ENCODE peak calls at places on chromosome X, in nine cellular contexts. H is psoas muscle, P is GM23248, D is adrenal gland, F is A549, R is breast epithelium, C is ovary, X is right atrium auricular region, U is PC-3. L is an unnamed sample.
A peak's percentile ranks its signal among the peaks of the same experiment; 100 is the strongest.

GRCh38 chrX:150450519-150451177 is 87.5 kb downstream of the MAMLD1 start:
- DNase-seq in F (no peak), D (no peak), H (no peak), X (peak; percentile 32), C (no peak), U (no peak), R (no peak), P (no peak), L (no peak)

GRCh38 chrX:2320580-2321327 is 180.0 kb downstream of the DHRSX start:
- DNase-seq in U (no peak), P (peak; percentile 58), F (peak; percentile 91), H (peak; percentile 75), D (peak; percentile 70), X (peak; percentile 64), C (no peak), R (peak; percentile 21), L (no peak)

GRCh38 chrX:153644356-153645125 is 2.5 kb upstream of the DUSP9 start:
- DNase-seq in D (no peak), X (no peak), H (peak; percentile 34), C (peak; percentile 15), R (no peak), P (no peak), U (no peak), F (peak; percentile 59), L (no peak)

GRCh38 chrX:55754861-55755294 is 37.3 kb downstream of the RRAGB start:
- DNase-seq in H (no peak), D (no peak), U (no peak), C (no peak), R (no peak), X (no peak), P (no peak), F (no peak), L (no peak)

GRCh38 chrX:40278340-40279090 is 180.8 kb upstream of the BCOR start:
- DNase-seq in H (no peak), F (peak; percentile 14), R (no peak), U (no peak), P (no peak), D (no peak), X (no peak), C (no peak), L (no peak)

GRCh38 chrX:19990225-19990518 is 689 bp downstream of the BCLAF3 start:
- DNase-seq in P (peak; percentile 35), R (no peak), U (peak; percentile 2), C (no peak), D (no peak), H (no peak), X (no peak), F (no peak), L (no peak)

GRCh38 chrX:131802836-131803626 is 220.1 kb upstream of the STK26 start:
- DNase-seq in D (peak; percentile 85), H (peak; percentile 72), C (peak; percentile 80), P (no peak), F (peak; percentile 69), X (no peak), U (peak; percentile 63), R (peak; percentile 80), L (no peak)

GRCh38 chrX:138748480-138748879 is 37.0 kb upstream of the FGF13 start:
- DNase-seq in C (no peak), F (peak; percentile 3), H (no peak), X (no peak), R (no peak), D (no peak), P (peak; percentile 39), U (peak; percentile 50), L (peak; percentile 26)

GRCh38 chrX:42948723-42949122 is 170.8 kb upstream of the PPP1R2C start:
- DNase-seq in H (no peak), R (no peak), X (no peak), D (no peak), C (no peak), F (no peak), U (no peak), P (no peak), L (no peak)

GRCh38 chrX:38654302-38654701 is 93.0 kb downstream of the TSPAN7 start:
- DNase-seq in H (no peak), C (no peak), D (peak; percentile 35), F (peak; percentile 21), X (no peak), R (no peak), P (peak; percentile 41), U (peak; percentile 58), L (peak; percentile 25)

GRCh38 chrX:39605183-39605582 is 492.6 kb downstream of the BCOR start:
- DNase-seq in R (no peak), F (no peak), H (no peak), U (no peak), P (peak; percentile 7), D (no peak), C (no peak), X (no peak), L (no peak)

GRCh38 chrX:50204364-50204899 is at the start of gene CCNB3:
- DNase-seq in R (peak; percentile 33), X (peak; percentile 75), U (peak; percentile 67), D (peak; percentile 80), P (peak; percentile 74), F (peak; percentile 84), H (peak; percentile 79), C (peak; percentile 63), L (peak; percentile 87)

GRCh38 chrX:23434356-23434884 is 99.8 kb downstream of the PTCHD1 start:
- DNase-seq in P (peak; percentile 83), F (no peak), R (peak; percentile 89), U (peak; percentile 48), C (peak; percentile 42), H (peak; percentile 89), X (peak; percentile 82), D (peak; percentile 37), L (no peak)

GRCh38 chrX:125620715-125621587 is 301.3 kb downstream of the TEX13C start:
- DNase-seq in C (no peak), D (no peak), H (no peak), F (no peak), X (no peak), P (no peak), R (no peak), U (no peak), L (no peak)

GRCh38 chrX:107465932-107466620 is 16.6 kb downstream of the FRMPD3 start:
- DNase-seq in X (no peak), H (no peak), C (no peak), P (no peak), R (no peak), F (no peak), U (no peak), D (no peak), L (no peak)

GRCh38 chrX:145405012-145405411 is 157.7 kb downstream of the SPANXN1 start:
- DNase-seq in F (peak; percentile 24), U (peak; percentile 62), X (no peak), H (no peak), C (no peak), P (peak; percentile 21), D (peak; percentile 29), R (no peak), L (peak; percentile 66)

GRCh38 chrX:111445485-111445884 is 33.5 kb upstream of the DCX start:
- DNase-seq in C (no peak), H (no peak), X (no peak), P (peak; percentile 48), F (peak; percentile 39), R (no peak), U (peak; percentile 62), D (no peak), L (peak; percentile 76)

GRCh38 chrX:9515464-9515863 is 50.6 kb downstream of the TBL1X start:
- DNase-seq in X (no peak), P (no peak), U (no peak), D (peak; percentile 22), F (no peak), R (no peak), C (no peak), H (no peak), L (no peak)

GRCh38 chrX:83535417-83536244 is 27.5 kb downstream of the POU3F4 start:
- DNase-seq in H (no peak), P (no peak), U (no peak), D (no peak), F (no peak), X (no peak), R (no peak), C (no peak), L (no peak)

GRCh38 chrX:21412029-21412428 is 37.8 kb downstream of the CNKSR2 start:
- DNase-seq in C (no peak), P (peak; percentile 10), F (peak; percentile 58), R (no peak), D (no peak), X (no peak), U (peak; percentile 28), H (no peak), L (no peak)

GRCh38 chrX:10618911-10619310 is 1.5 kb downstream of the MID1 start:
- DNase-seq in P (peak; percentile 43), X (no peak), U (peak; percentile 30), C (no peak), F (no peak), D (no peak), R (no peak), H (no peak), L (no peak)
- H3K4me1 ChIP-seq in P (peaks cover 27% of the 10 kb centered on the region), X (no peaks in the 10 kb centered on the region), U (peaks cover 46% of the 10 kb centered on the region), C (peaks cover 3% of the 10 kb centered on the region), F (peaks cover 37% of the 10 kb centered on the region), D (no peaks in the 10 kb centered on the region), R (no peaks in the 10 kb centered on the region), H (no peaks in the 10 kb centered on the region), L (peaks cover 36% of the 10 kb centered on the region)

DNA sequence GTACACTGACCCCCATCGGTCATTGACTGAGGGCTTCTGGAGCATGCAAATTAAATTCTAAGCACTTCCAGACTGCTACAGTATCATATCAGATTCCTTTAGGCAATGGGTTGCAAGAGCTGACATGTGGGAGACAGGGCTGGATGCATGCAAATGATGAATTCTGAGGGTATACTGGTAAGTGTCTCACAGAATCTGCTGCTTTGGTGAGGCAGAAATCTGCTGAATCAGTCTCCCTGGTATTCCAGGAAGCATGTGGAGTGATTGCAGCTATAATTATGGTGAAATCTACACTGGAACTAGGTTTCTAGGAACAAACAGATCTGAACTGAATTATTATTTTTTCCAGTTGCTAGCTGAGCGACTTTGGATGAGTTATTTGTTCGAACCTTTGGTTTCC is 684.8 kb upstream of the MAGEB2 start:
- DNase-seq in X (no peak), D (no peak), P (peak; percentile 27), C (no peak), R (no peak), U (no peak), F (peak; percentile 10), H (no peak), L (no peak)
- H3K4me3 ChIP-seq in X (no peak overlapping the region), D (no peak overlapping the region), P (no peak overlapping the region), C (no peak overlapping the region), R (no peak overlapping the region), U (no peak overlapping the region), F (no peak overlapping the region), H (no peak overlapping the region), L (no peak overlapping the region)

DNA sequence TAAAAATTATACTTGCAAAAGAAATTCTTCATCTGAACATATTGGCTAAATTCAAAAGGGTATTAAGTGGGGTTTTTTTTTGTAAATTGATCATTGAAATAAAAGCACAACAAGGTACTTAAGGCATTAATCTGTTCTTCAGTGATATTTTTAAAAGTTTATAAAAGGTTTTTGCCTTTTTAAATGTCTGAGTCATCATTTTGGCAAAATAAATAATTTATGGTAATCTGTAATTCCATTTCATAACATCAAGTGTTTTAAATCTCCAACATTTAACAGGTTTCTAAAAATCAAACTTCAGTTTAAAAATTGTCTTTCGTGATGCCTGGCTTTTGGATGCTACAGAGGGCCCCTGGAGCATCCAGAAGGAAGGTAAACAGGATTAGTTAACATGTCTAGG is 27.4 kb downstream of the NLRP2B start:
- DNase-seq in H (no peak), D (no peak), C (no peak), R (no peak), X (no peak), F (no peak), P (no peak), U (no peak), L (no peak)
- H3K9me3 ChIP-seq in H (peaks cover 4% of the 10 kb centered on the region), D (no peaks in the 10 kb centered on the region), C (peaks cover 5% of the 10 kb centered on the region), R (peaks cover 14% of the 10 kb centered on the region), X (peaks cover 10% of the 10 kb centered on the region), F (no peaks in the 10 kb centered on the region), P (no peaks in the 10 kb centered on the region), U (no peaks in the 10 kb centered on the region), L (peaks cover 7% of the 10 kb centered on the region)

GRCh38 chrX:13699183-13699826 is 10.4 kb downstream of the RAB9A start:
- DNase-seq in F (no peak), C (no peak), D (no peak), U (no peak), H (no peak), X (no peak), R (no peak), P (peak; percentile 74), L (no peak)
- H3K4me1 ChIP-seq in F (peaks cover 15% of the 10 kb centered on the region), C (peaks cover 8% of the 10 kb centered on the region), D (peaks cover 53% of the 10 kb centered on the region), U (peaks cover 7% of the 10 kb centered on the region), H (peaks cover 12% of the 10 kb centered on the region), X (peaks cover 21% of the 10 kb centered on the region), R (no peaks in the 10 kb centered on the region), P (peaks cover 37% of the 10 kb centered on the region), L (no peaks in the 10 kb centered on the region)

L was measured in HAP-1.